ENCODE peak calls at places on chromosomes 12 and 14, in nine cellular contexts. M is hypothalamus; C is WERI-Rb-1; N is omental fat pad; Q is stimulated activated CD4-positive, alpha-beta T cell treated with anti-CD3 and anti-CD28 coated beads, Interleukin-1b, Interleukin-23, amount 100 ng/mL, for 24 hours; H is H9; Z is NCI-H1048; F is Calu3; B is NCI-H2029. P is an unnamed sample.

GRCh38 chr12:111448831-111449790 is 43.4 kb downstream of the SH2B3 start:
- DNase-seq in N (no peak), B (no peak), C (no peak), Q (no peak), Z (no peak), M (no peak), F (no peak), H (no peak), P (no peak)

GRCh38 chr14:76314521-76314951 is 61.4 kb upstream of the ESRRB start:
- DNase-seq in M (no peak), B (no peak), Q (no peak), F (no peak), Z (no peak), H (peak; percentile 43), C (peak; percentile 63), N (no peak), P (no peak)

GRCh38 chr12:108191938-108192337 is 62.9 kb downstream of the WSCD2 start:
- DNase-seq in F (no peak), H (no peak), C (no peak), B (no peak), Q (no peak), M (no peak), N (no peak), Z (no peak), P (no peak)

GRCh38 chr12:113874999-113875561 is 91.0 kb downstream of the RBM19 start:
- DNase-seq in Q (no peak), M (no peak), C (no peak), Z (no peak), N (no peak), B (no peak), H (no peak), F (no peak), P (no peak)

GRCh38 chr12:78101946-78102635 is 271.4 kb downstream of the NAV3 start:
- DNase-seq in H (peak; percentile 54), Z (no peak), C (no peak), Q (no peak), B (no peak), M (no peak), N (no peak), F (peak; percentile 17), P (no peak)

GRCh38 chr14:69043007-69043444 is 63.9 kb upstream of the ACTN1 start:
- DNase-seq in Z (no peak), H (no peak), C (peak; percentile 32), F (no peak), M (no peak), Q (no peak), B (no peak), N (no peak), P (peak; percentile 61)

GRCh38 chr12:4089147-4089606 is 184.4 kb upstream of the CCND2 start:
- DNase-seq in M (no peak), N (no peak), Z (no peak), F (no peak), H (peak; percentile 61), B (no peak), C (no peak), Q (no peak), P (no peak)

GRCh38 chr14:94360945-94361565 is 27.3 kb downstream of the SERPINA1 start:
- DNase-seq in M (no peak), Q (no peak), C (no peak), N (no peak), B (no peak), Z (no peak), H (no peak), F (no peak), P (no peak)

GRCh38 chr12:66329941-66330340 is 27.6 kb downstream of the HELB start:
- DNase-seq in Z (no peak), B (no peak), Q (no peak), H (no peak), M (no peak), F (no peak), N (no peak), C (no peak), P (no peak)

GRCh38 chr12:29104495-29104894 is 44.6 kb upstream of the FAR2 start:
- DNase-seq in M (no peak), F (no peak), Z (no peak), B (no peak), H (no peak), Q (no peak), N (no peak), C (no peak), P (no peak)

GRCh38 chr14:51597511-51597920 is 54.2 kb upstream of the FRMD6 start:
- DNase-seq in Q (no peak), B (no peak), H (no peak), N (no peak), Z (no peak), F (no peak), C (no peak), M (no peak), P (no peak)

P was measured in breast epithelium.